ENCODE peak calls at places on chromosome 2, in nine cellular contexts. U is right lobe of liver, W is prostate gland, T is fibroblast of lung, K is cardiac muscle cell, V is transverse colon, G is body of pancreas, S is A549, Z is adrenal gland. N is an unnamed sample. For H3K9me3, the result is how much of the 10 kb centered on the place peaks cover.

GRCh38 chr2:100730290-100730868 is 89.6 kb upstream of the NPAS2 start:
- DNase-seq in K (peak), S (peak), W (peak), Z (peak), U (peak), G (peak), V (peak), T (peak), N (no peak)

GRCh38 chr2:196783431-196784094 is 15.9 kb downstream of the GTF3C3 start:
- DNase-seq in V (no peak), U (no peak), T (peak), S (no peak), W (no peak), Z (no peak), G (no peak), K (peak), N (no peak)

GRCh38 chr2:23430263-23430662 is 45.3 kb downstream of the KLHL29 start:
- DNase-seq in W (no peak), U (no peak), S (no peak), K (peak), T (peak), G (no peak), Z (peak), V (no peak), N (no peak)

GRCh38 chr2:237529452-237530402 is 36.6 kb upstream of the PRLH start:
- DNase-seq in K (no peak), S (no peak), U (no peak), V (no peak), G (no peak), W (no peak), Z (no peak), T (no peak), N (peak)

GRCh38 chr2:134258684-134259408 is 5.0 kb downstream of the MGAT5 start:
- DNase-seq in S (no peak), T (no peak), Z (no peak), V (peak), W (no peak), K (no peak), G (no peak), U (no peak), N (no peak)

GRCh38 chr2:203683932-203684556 is 22.4 kb upstream of the CD28 start:
- DNase-seq in T (peak), G (no peak), W (no peak), U (peak), K (peak), S (peak), V (no peak), Z (peak), N (no peak)

GRCh38 chr2:50221106-50221505 is 810.8 kb downstream of the NRXN1 start:
- DNase-seq in V (no peak), U (no peak), T (no peak), S (no peak), G (no peak), K (no peak), W (no peak), Z (no peak), N (no peak)

GRCh38 chr2:228731517-228731916 is 539.6 kb downstream of the PID1 start:
- DNase-seq in W (no peak), G (no peak), K (peak), S (no peak), Z (no peak), U (no peak), V (no peak), T (peak), N (no peak)

GRCh38 chr2:66134113-66134730 is 300.7 kb upstream of the MEIS1 start:
- DNase-seq in W (no peak), K (peak), S (no peak), U (no peak), G (no peak), T (no peak), V (no peak), Z (no peak), N (no peak)

GRCh38 chr2:211875488-211875887 is 663.1 kb downstream of the ERBB4 start:
- DNase-seq in T (peak), K (no peak), U (no peak), V (no peak), W (no peak), G (no peak), S (no peak), Z (no peak), N (no peak)

GRCh38 chr2:10260130-10260529 is 42.6 kb upstream of the HPCAL1 start:
- DNase-seq in K (no peak), S (no peak), G (no peak), U (no peak), V (peak), Z (no peak), T (no peak), W (no peak), N (peak)

GRCh38 chr2:9665903-9666302 is 35.1 kb upstream of the YWHAQ start:
- DNase-seq in Z (no peak), W (no peak), G (no peak), T (peak), S (no peak), V (no peak), U (no peak), K (peak), N (no peak)

GRCh38 chr2:176123847-176124273 is 1.3 kb downstream of the HOXD9 start:
- DNase-seq in Z (no peak), W (no peak), T (no peak), G (no peak), K (no peak), S (no peak), V (no peak), U (no peak), N (peak)

GRCh38 chr2:236700703-236701102 is 131.1 kb downstream of the ACKR3 start:
- DNase-seq in G (no peak), V (no peak), K (no peak), W (no peak), T (no peak), S (no peak), Z (no peak), U (no peak), N (no peak)

GRCh38 chr2:235924675-235925063 is 243.5 kb downstream of the GBX2 start:
- DNase-seq in T (no peak), V (no peak), Z (no peak), K (no peak), S (no peak), U (no peak), G (no peak), W (no peak), N (no peak)

GRCh38 chr2:6771539-6772365 is 94.0 kb downstream of the CMPK2 start:
- DNase-seq in U (no peak), K (no peak), W (no peak), V (no peak), T (no peak), Z (no peak), S (no peak), G (no peak), N (no peak)

GRCh38 chr2:68774569-68775271 is 40.1 kb downstream of the ARHGAP25 start:
- DNase-seq in Z (peak), K (peak), V (peak), S (no peak), W (no peak), U (peak), G (peak), T (peak), N (peak)

GRCh38 chr2:108786008-108786353 is 590 bp upstream of the CCDC138 start:
- DNase-seq in S (no peak), Z (no peak), U (no peak), G (no peak), W (no peak), K (no peak), T (no peak), V (no peak), N (no peak)

GRCh38 chr2:30072250-30072842 is 74.5 kb upstream of the YPEL5 start:
- DNase-seq in U (peak), G (peak), Z (peak), S (peak), V (peak), T (peak), W (peak), K (peak), N (no peak)

GRCh38 chr2:175414872-175415487 is 233.5 kb upstream of the ATP5MC3 start:
- DNase-seq in S (peak), G (peak), Z (peak), U (peak), T (peak), V (peak), W (peak), K (peak), N (no peak)

GRCh38 chr2:116269040-116269439 is 1545.5 kb upstream of the DDX18 start:
- DNase-seq in K (no peak), U (no peak), V (no peak), S (no peak), W (no peak), T (no peak), Z (no peak), G (no peak), N (no peak)

GRCh38 chr2:149033716-149034115 is 4.8 kb upstream of the LYPD6B start:
- DNase-seq in S (no peak), U (no peak), W (peak), T (no peak), V (peak), G (peak), K (no peak), Z (no peak), N (no peak)

GRCh38 chr2:149031396-149031795 is 7.1 kb upstream of the LYPD6B start:
- DNase-seq in T (no peak), S (no peak), K (no peak), V (no peak), W (no peak), U (no peak), Z (no peak), G (no peak), N (no peak)

GRCh38 chr2:149037851-149038250 is 648 bp upstream of the LYPD6B start:
- DNase-seq in V (no peak), Z (no peak), G (peak), T (no peak), S (no peak), U (no peak), K (no peak), W (no peak), N (no peak)

GRCh38 chr2:149036507-149037293 is 1.8 kb upstream of the LYPD6B start:
- DNase-seq in K (no peak), V (no peak), T (no peak), U (no peak), S (no peak), G (no peak), W (no peak), Z (no peak), N (no peak)

GRCh38 chr2:149034406-149034805 is 4.1 kb upstream of the LYPD6B start:
- DNase-seq in T (no peak), K (no peak), W (no peak), G (no peak), U (no peak), V (no peak), Z (no peak), S (no peak), N (no peak)
- H3K27ac ChIP-seq in T (no peak), K (no peak), W (no peak), G (no peak), U (no peak), V (no peak), Z (no peak), S (no peak), N (no peak)

GRCh38 chr2:220786216-220786615 is 785.9 kb downstream of the EPHA4 start:
- DNase-seq in G (no peak), V (no peak), Z (no peak), S (no peak), U (no peak), T (no peak), W (peak), K (no peak), N (no peak)

GRCh38 chr2:220787251-220787650 is 784.9 kb downstream of the EPHA4 start:
- DNase-seq in U (no peak), G (no peak), W (no peak), V (no peak), S (no peak), Z (no peak), K (no peak), T (peak), N (no peak)

GRCh38 chr2:220783651-220784050 is 788.5 kb downstream of the EPHA4 start:
- DNase-seq in W (no peak), V (no peak), K (no peak), U (no peak), Z (no peak), S (no peak), G (no peak), T (peak), N (no peak)

GRCh38 chr2:220782609-220783113 is 789.4 kb downstream of the EPHA4 start:
- DNase-seq in W (no peak), V (no peak), S (no peak), Z (no peak), U (no peak), T (no peak), G (no peak), K (no peak), N (no peak)

DNA sequence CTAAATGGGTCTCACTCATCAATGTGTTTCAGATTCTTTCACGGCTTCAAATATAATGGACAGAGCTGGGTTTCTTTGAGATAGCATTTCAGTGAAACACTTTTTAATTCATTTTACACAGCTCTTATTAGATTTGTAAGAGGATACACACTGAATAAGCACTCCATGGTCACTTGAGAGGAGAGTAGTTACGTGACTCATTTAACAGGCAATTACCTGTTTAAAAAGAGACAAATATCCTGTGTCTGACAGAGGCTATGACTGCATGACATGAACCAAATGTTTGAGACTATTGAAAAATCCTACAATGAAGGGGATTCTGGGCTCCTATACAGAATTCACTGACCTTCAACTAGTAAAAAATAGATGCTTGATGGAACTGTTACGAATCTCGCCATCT is 786.9 kb downstream of the EPHA4 start:
- DNase-seq in U (no peak), W (no peak), T (no peak), K (no peak), V (no peak), Z (no peak), G (no peak), S (no peak), N (no peak)
- H3K9me3 ChIP-seq in U (under half), W (under half), T (under half), K (under half), V (under half), Z (under half), G (under half), S (under half), N (under half)

GRCh38 chr2:105764059-105764458 is 19.3 kb downstream of the NCK2 start:
- DNase-seq in W (no peak), U (no peak), K (no peak), Z (no peak), V (no peak), S (no peak), T (no peak), G (no peak), N (no peak)
- H3K4me3 ChIP-seq in W (no peak), U (no peak), K (no peak), Z (no peak), V (no peak), S (no peak), T (no peak), G (no peak), N (no peak)

DNA sequence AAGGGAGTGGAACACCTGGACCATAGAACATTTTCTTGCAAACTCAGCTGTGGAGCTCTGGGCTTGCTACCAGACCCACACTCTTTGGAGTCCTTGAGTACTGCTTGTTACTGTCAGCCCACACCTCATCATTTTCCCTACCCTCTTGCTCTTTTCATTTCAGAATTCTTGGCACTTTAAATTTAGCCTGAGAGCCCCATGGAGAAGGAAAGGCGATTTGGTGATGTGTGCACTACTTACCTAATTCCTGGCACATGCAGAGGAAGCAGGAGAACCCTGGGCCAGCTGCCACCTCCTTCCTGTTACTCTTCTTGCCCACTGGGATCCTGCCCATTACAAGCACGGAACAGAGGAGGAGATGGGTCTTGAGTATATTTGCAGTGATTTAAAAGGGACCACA is 31.8 kb downstream of the TMEM178A start:
- DNase-seq in U (no peak), G (peak), T (peak), V (no peak), S (no peak), Z (no peak), W (no peak), K (no peak), N (no peak)
- H3K27ac ChIP-seq in U (no peak), G (no peak), T (no peak), V (no peak), S (no peak), Z (no peak), W (no peak), K (peak), N (no peak)

GRCh38 chr2:81786809-81787208 is 1482.3 kb upstream of the LRRTM1 start:
- DNase-seq in Z (no peak), T (no peak), G (no peak), V (no peak), S (no peak), U (no peak), W (no peak), K (no peak), N (no peak)
- H3K9me3 ChIP-seq in Z (under half), T (under half), G (under half), V (under half), S (under half), U (under half), W (under half), K (under half), N (under half)

DNA sequence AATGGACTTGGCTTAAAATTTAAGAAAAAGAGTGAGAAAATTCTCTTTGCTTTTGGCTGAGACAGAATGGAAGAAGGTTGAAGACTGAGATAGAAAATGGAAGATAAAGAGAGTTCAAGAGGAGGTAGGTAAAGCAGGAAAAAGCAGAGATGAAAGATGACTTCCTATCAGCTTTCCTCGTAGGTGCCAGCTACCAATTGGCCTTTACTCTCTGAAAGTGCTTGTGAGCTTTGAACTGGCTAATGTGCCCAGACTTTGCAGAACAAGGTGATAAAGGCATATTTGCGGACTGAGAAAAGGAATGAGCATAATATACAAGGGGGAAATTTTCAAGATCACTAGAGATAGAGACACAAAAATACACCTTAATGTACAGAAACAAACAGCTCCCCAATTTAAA is 54.7 kb upstream of the UBE2E3 start:
- DNase-seq in U (no peak), W (no peak), G (no peak), T (no peak), V (no peak), Z (no peak), K (no peak), S (no peak), N (no peak)
- H3K4me3 ChIP-seq in U (no peak), W (no peak), G (no peak), T (no peak), V (no peak), Z (no peak), K (no peak), S (no peak), N (no peak)